ENCODE peak calls at places on chromosome X, in nine cellular contexts. O, F, A, Y, U, M, H, Z and Q are unnamed samples.

GRCh38 chrX:72394518-72395163 is 88.9 kb upstream of the CITED1 start:
- DNase-seq in Z (peak), H (no peak), A (no peak), U (no peak), Y (no peak), F (no peak), O (no peak), M (peak), Q (no peak)

GRCh38 chrX:30735839-30736238 is 82.6 kb downstream of the GK start:
- DNase-seq in U (peak), F (peak), A (peak), O (peak), H (peak), Z (peak), M (no peak), Y (peak), Q (peak)

GRCh38 chrX:12881914-12882313 is 15.0 kb downstream of the TLR7 start:
- DNase-seq in F (no peak), Z (no peak), H (no peak), U (no peak), O (no peak), Y (no peak), A (no peak), M (no peak), Q (no peak)

GRCh38 chrX:2710496-2710895 is 19.4 kb downstream of the CD99 start:
- DNase-seq in F (peak), Y (no peak), U (peak), M (no peak), Z (no peak), O (no peak), A (no peak), H (no peak), Q (no peak)

GRCh38 chrX:45479196-45479834 is 278.6 kb upstream of the DIPK2B start:
- DNase-seq in H (no peak), U (no peak), Z (peak), A (no peak), O (no peak), Y (no peak), F (peak), M (no peak), Q (peak)

GRCh38 chrX:19804168-19804567 is 83.2 kb downstream of the SH3KBP1 start:
- DNase-seq in H (no peak), A (no peak), U (no peak), M (no peak), Z (no peak), F (no peak), Y (no peak), O (no peak), Q (no peak)

GRCh38 chrX:16788477-16788876 is 2.2 kb downstream of the TXLNG start:
- DNase-seq in H (no peak), M (peak), O (no peak), A (no peak), F (no peak), Z (peak), U (no peak), Y (no peak), Q (no peak)

GRCh38 chrX:48864210-48864609 is 28.8 kb upstream of the PCSK1N start:
- DNase-seq in H (no peak), M (no peak), U (no peak), Z (no peak), A (no peak), F (peak), Y (no peak), O (no peak), Q (peak)

GRCh38 chrX:17521871-17522693 is 147.1 kb downstream of the NHS start:
- DNase-seq in M (no peak), F (peak), O (no peak), U (no peak), Z (peak), Y (no peak), A (no peak), H (peak), Q (peak)